ENCODE peak calls at places on chromosomes 2 and 18, in six cellular contexts. One of them, this sample, is unnamed.

GRCh38 chr2:99488587-99488998 is 1.2 kb downstream of the REV1 start:
- DNase-seq in tibial nerve: no peak
- DNase-seq in esophagus squamous epithelium: no peak
- DNase-seq in NB4: peak
- DNase-seq in lower leg skin: no peak
- DNase-seq in GM10248: peak
- DNase-seq in this sample: no peak

GRCh38 chr18:66676699-66677098 is 72.8 kb upstream of the CDH19 start:
- DNase-seq in tibial nerve: no peak
- DNase-seq in esophagus squamous epithelium: no peak
- DNase-seq in NB4: no peak
- DNase-seq in lower leg skin: no peak
- DNase-seq in GM10248: no peak
- DNase-seq in this sample: no peak

GRCh38 chr2:69490486-69490885 is 53.3 kb upstream of the NFU1 start:
- DNase-seq in tibial nerve: no peak
- DNase-seq in esophagus squamous epithelium: no peak
- DNase-seq in NB4: no peak
- DNase-seq in lower leg skin: no peak
- DNase-seq in GM10248: no peak
- DNase-seq in this sample: no peak

GRCh38 chr2:238941262-238941792 is 93.4 kb downstream of the TWIST2 start:
- DNase-seq in tibial nerve: peak
- DNase-seq in esophagus squamous epithelium: no peak
- DNase-seq in NB4: no peak
- DNase-seq in lower leg skin: no peak
- DNase-seq in GM10248: no peak
- DNase-seq in this sample: no peak

GRCh38 chr2:200446612-200447011 is 63.3 kb downstream of the KCTD18 start:
- DNase-seq in tibial nerve: no peak
- DNase-seq in esophagus squamous epithelium: no peak
- DNase-seq in NB4: no peak
- DNase-seq in lower leg skin: no peak
- DNase-seq in GM10248: no peak
- DNase-seq in this sample: no peak

GRCh38 chr18:8882632-8883408 is 177.5 kb downstream of the MTCL1 start:
- DNase-seq in tibial nerve: no peak
- DNase-seq in esophagus squamous epithelium: no peak
- DNase-seq in NB4: peak
- DNase-seq in lower leg skin: no peak
- DNase-seq in GM10248: no peak
- DNase-seq in this sample: no peak

GRCh38 chr2:212721026-212721451 is 182.4 kb upstream of the ERBB4 start:
- DNase-seq in tibial nerve: no peak
- DNase-seq in esophagus squamous epithelium: no peak
- DNase-seq in NB4: no peak
- DNase-seq in lower leg skin: no peak
- DNase-seq in GM10248: no peak
- DNase-seq in this sample: no peak

GRCh38 chr2:113840463-113840975 is 49.4 kb upstream of the ACTR3 start:
- DNase-seq in tibial nerve: no peak
- DNase-seq in esophagus squamous epithelium: no peak
- DNase-seq in NB4: no peak
- DNase-seq in lower leg skin: no peak
- DNase-seq in GM10248: no peak
- DNase-seq in this sample: no peak

GRCh38 chr2:227511239-227511930 is 39.4 kb downstream of the AGFG1 start:
- DNase-seq in tibial nerve: no peak
- DNase-seq in esophagus squamous epithelium: no peak
- DNase-seq in NB4: no peak
- DNase-seq in lower leg skin: no peak
- DNase-seq in GM10248: no peak
- DNase-seq in this sample: no peak

GRCh38 chr2:239926587-239927234 is 98.4 kb downstream of the NDUFA10 start:
- DNase-seq in tibial nerve: no peak
- DNase-seq in esophagus squamous epithelium: no peak
- DNase-seq in NB4: peak
- DNase-seq in lower leg skin: no peak
- DNase-seq in GM10248: no peak
- DNase-seq in this sample: peak

GRCh38 chr2:241579281-241579680 is 20.7 kb downstream of the BOK start:
- DNase-seq in tibial nerve: no peak
- DNase-seq in esophagus squamous epithelium: no peak
- DNase-seq in NB4: no peak
- DNase-seq in lower leg skin: no peak
- DNase-seq in GM10248: no peak
- DNase-seq in this sample: no peak

GRCh38 chr2:215793747-215794595 is 219.4 kb downstream of the MREG start:
- DNase-seq in tibial nerve: peak
- DNase-seq in esophagus squamous epithelium: no peak
- DNase-seq in NB4: peak
- DNase-seq in lower leg skin: peak
- DNase-seq in GM10248: no peak
- DNase-seq in this sample: peak

GRCh38 chr2:27322766-27323591 is at the start of gene MPV17:
- DNase-seq in tibial nerve: peak
- DNase-seq in esophagus squamous epithelium: peak
- DNase-seq in NB4: peak
- DNase-seq in lower leg skin: peak
- DNase-seq in GM10248: peak
- DNase-seq in this sample: peak

GRCh38 chr2:222358876-222359275 is 60.1 kb upstream of the PAX3 start:
- DNase-seq in tibial nerve: peak
- DNase-seq in esophagus squamous epithelium: no peak
- DNase-seq in NB4: peak
- DNase-seq in lower leg skin: peak
- DNase-seq in GM10248: no peak
- DNase-seq in this sample: no peak

GRCh38 chr2:102063948-102064678 is 72.4 kb downstream of the IL1R2 start:
- DNase-seq in tibial nerve: peak
- DNase-seq in esophagus squamous epithelium: peak
- DNase-seq in NB4: peak
- DNase-seq in lower leg skin: peak
- DNase-seq in GM10248: no peak
- DNase-seq in this sample: peak

GRCh38 chr18:3985664-3986063 is 469.4 kb downstream of the DLGAP1 start:
- DNase-seq in tibial nerve: no peak
- DNase-seq in esophagus squamous epithelium: no peak
- DNase-seq in NB4: no peak
- DNase-seq in lower leg skin: no peak
- DNase-seq in GM10248: no peak
- DNase-seq in this sample: no peak

GRCh38 chr18:42131940-42132244 is 176.9 kb downstream of the PIK3C3 start:
- DNase-seq in tibial nerve: no peak
- DNase-seq in esophagus squamous epithelium: no peak
- DNase-seq in NB4: no peak
- DNase-seq in lower leg skin: no peak
- DNase-seq in GM10248: no peak
- DNase-seq in this sample: no peak

GRCh38 chr18:70491734-70492348 is 203.0 kb downstream of the SOCS6 start:
- DNase-seq in tibial nerve: peak
- DNase-seq in esophagus squamous epithelium: no peak
- DNase-seq in NB4: peak
- DNase-seq in lower leg skin: peak
- DNase-seq in GM10248: peak
- DNase-seq in this sample: no peak

GRCh38 chr2:73085691-73086090 is 14.2 kb upstream of the SFXN5 start:
- DNase-seq in tibial nerve: peak
- DNase-seq in esophagus squamous epithelium: peak
- DNase-seq in NB4: peak
- DNase-seq in lower leg skin: peak
- DNase-seq in GM10248: peak
- DNase-seq in this sample: peak

GRCh38 chr18:59571953-59572352 is 125.3 kb downstream of the CCBE1 start:
- DNase-seq in tibial nerve: no peak
- DNase-seq in esophagus squamous epithelium: no peak
- DNase-seq in NB4: no peak
- DNase-seq in lower leg skin: no peak
- DNase-seq in GM10248: no peak
- DNase-seq in this sample: no peak

GRCh38 chr2:224934542-224935188 is 107.6 kb downstream of the DOCK10 start:
- DNase-seq in tibial nerve: no peak
- DNase-seq in esophagus squamous epithelium: no peak
- DNase-seq in NB4: no peak
- DNase-seq in lower leg skin: no peak
- DNase-seq in GM10248: no peak
- DNase-seq in this sample: no peak

GRCh38 chr2:3101704-3102055 is 275.9 kb downstream of the EIPR1 start:
- DNase-seq in tibial nerve: no peak
- DNase-seq in esophagus squamous epithelium: no peak
- DNase-seq in NB4: no peak
- DNase-seq in lower leg skin: no peak
- DNase-seq in GM10248: peak
- DNase-seq in this sample: no peak

GRCh38 chr2:119517433-119517832 is 6.8 kb downstream of the SCTR start:
- DNase-seq in tibial nerve: peak
- DNase-seq in esophagus squamous epithelium: no peak
- DNase-seq in NB4: peak
- DNase-seq in lower leg skin: peak
- DNase-seq in GM10248: peak
- DNase-seq in this sample: no peak

GRCh38 chr18:49722472-49722871 is 90.9 kb downstream of the ACAA2 start:
- DNase-seq in tibial nerve: no peak
- DNase-seq in esophagus squamous epithelium: no peak
- DNase-seq in NB4: no peak
- DNase-seq in lower leg skin: no peak
- DNase-seq in GM10248: no peak
- DNase-seq in this sample: no peak

GRCh38 chr18:8987250-8987649 is 115.2 kb upstream of the NDUFV2 start:
- DNase-seq in tibial nerve: no peak
- DNase-seq in esophagus squamous epithelium: no peak
- DNase-seq in NB4: no peak
- DNase-seq in lower leg skin: no peak
- DNase-seq in GM10248: no peak
- DNase-seq in this sample: no peak

GRCh38 chr2:59604143-59604542 is 949.3 kb downstream of the BCL11A start:
- DNase-seq in tibial nerve: no peak
- DNase-seq in esophagus squamous epithelium: no peak
- DNase-seq in NB4: no peak
- DNase-seq in lower leg skin: no peak
- DNase-seq in GM10248: no peak
- DNase-seq in this sample: no peak

GRCh38 chr2:205675861-205676516 is 6.3 kb upstream of the NRP2 start:
- DNase-seq in tibial nerve: peak
- DNase-seq in esophagus squamous epithelium: no peak
- DNase-seq in NB4: peak
- DNase-seq in lower leg skin: no peak
- DNase-seq in GM10248: no peak
- DNase-seq in this sample: no peak

GRCh38 chr2:190891370-190891769 is 10.7 kb downstream of the GLS start:
- DNase-seq in tibial nerve: no peak
- DNase-seq in esophagus squamous epithelium: no peak
- DNase-seq in NB4: peak
- DNase-seq in lower leg skin: no peak
- DNase-seq in GM10248: peak
- DNase-seq in this sample: no peak

GRCh38 chr2:46294185-46294836 is 2.9 kb upstream of the EPAS1 start:
- DNase-seq in tibial nerve: no peak
- DNase-seq in esophagus squamous epithelium: no peak
- DNase-seq in NB4: peak
- DNase-seq in lower leg skin: no peak
- DNase-seq in GM10248: peak
- DNase-seq in this sample: no peak

GRCh38 chr2:33304032-33304864 is 172.2 kb upstream of the RASGRP3 start:
- DNase-seq in tibial nerve: no peak
- DNase-seq in esophagus squamous epithelium: no peak
- DNase-seq in NB4: no peak
- DNase-seq in lower leg skin: no peak
- DNase-seq in GM10248: no peak
- DNase-seq in this sample: no peak

GRCh38 chr2:159941729-159942128 is 120.7 kb downstream of the PLA2R1 start:
- DNase-seq in tibial nerve: no peak
- DNase-seq in esophagus squamous epithelium: no peak
- DNase-seq in NB4: no peak
- DNase-seq in lower leg skin: no peak
- DNase-seq in GM10248: no peak
- DNase-seq in this sample: no peak

GRCh38 chr2:95316466-95317122 is 19.4 kb downstream of the KCNIP3 start:
- DNase-seq in tibial nerve: no peak
- DNase-seq in esophagus squamous epithelium: no peak
- DNase-seq in NB4: peak
- DNase-seq in lower leg skin: no peak
- DNase-seq in GM10248: no peak
- DNase-seq in this sample: no peak
- TF ChIP-seq CTCF in tibial nerve: no peak
- TF ChIP-seq CTCF in esophagus squamous epithelium: no peak
- TF ChIP-seq CTCF in NB4: no peak
- TF ChIP-seq CTCF in lower leg skin: no peak
- TF ChIP-seq CTCF in GM10248: no peak
- TF ChIP-seq CTCF in this sample: no peak

DNA sequence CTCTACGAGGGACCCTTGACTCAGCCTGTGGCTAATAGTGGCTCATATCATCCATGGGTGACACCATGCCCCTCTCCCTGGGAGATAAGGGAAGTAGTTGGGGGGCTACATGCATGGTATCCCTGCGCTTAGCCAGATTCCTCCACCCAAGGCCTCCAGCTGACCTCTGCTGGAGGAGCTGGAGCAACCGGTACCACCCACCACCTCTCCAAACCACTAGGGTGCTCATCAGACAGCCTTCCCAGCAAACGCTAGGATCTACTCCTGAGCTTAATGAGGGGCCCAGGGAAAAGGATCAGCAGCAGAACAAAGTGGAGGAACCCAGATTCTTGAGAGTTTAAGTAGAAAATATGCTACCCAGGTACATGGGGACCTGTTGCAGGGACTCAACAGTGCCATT is 75.9 kb upstream of the CAPN13 start:
- DNase-seq in tibial nerve: no peak
- DNase-seq in esophagus squamous epithelium: no peak
- DNase-seq in NB4: no peak
- DNase-seq in lower leg skin: no peak
- DNase-seq in GM10248: no peak
- DNase-seq in this sample: no peak
- TF ChIP-seq CTCF in tibial nerve: no peak
- TF ChIP-seq CTCF in esophagus squamous epithelium: no peak
- TF ChIP-seq CTCF in NB4: no peak
- TF ChIP-seq CTCF in lower leg skin: no peak
- TF ChIP-seq CTCF in GM10248: no peak
- TF ChIP-seq CTCF in this sample: no peak

GRCh38 chr2:144071461-144071860 is 448.5 kb downstream of the ZEB2 start:
- DNase-seq in tibial nerve: no peak
- DNase-seq in esophagus squamous epithelium: no peak
- DNase-seq in NB4: no peak
- DNase-seq in lower leg skin: no peak
- DNase-seq in GM10248: no peak
- DNase-seq in this sample: no peak
- TF ChIP-seq CTCF in tibial nerve: no peak
- TF ChIP-seq CTCF in esophagus squamous epithelium: peak
- TF ChIP-seq CTCF in NB4: no peak
- TF ChIP-seq CTCF in lower leg skin: no peak
- TF ChIP-seq CTCF in GM10248: no peak
- TF ChIP-seq CTCF in this sample: no peak

DNA sequence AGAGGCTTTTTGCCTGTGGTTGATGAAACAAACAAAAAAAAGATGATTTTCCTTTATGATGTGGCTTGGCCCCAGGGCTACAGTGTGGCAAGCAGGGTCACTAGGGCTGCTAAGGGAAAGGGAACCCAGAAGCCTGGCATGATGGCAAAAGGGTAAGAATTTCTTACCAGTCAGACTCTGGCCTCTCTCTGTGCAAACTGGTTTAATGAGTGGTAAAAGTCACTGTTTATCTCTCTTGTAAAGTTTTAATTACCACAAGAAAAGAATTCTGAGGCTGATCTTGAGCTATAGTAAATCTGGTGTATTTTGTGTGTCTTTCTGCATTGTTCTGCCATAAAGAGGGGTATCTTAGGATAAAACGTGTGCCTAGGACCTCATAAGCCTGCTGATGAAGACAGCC is 275.4 kb downstream of the STK39 start:
- DNase-seq in tibial nerve: no peak
- DNase-seq in esophagus squamous epithelium: no peak
- DNase-seq in NB4: no peak
- DNase-seq in lower leg skin: no peak
- DNase-seq in GM10248: no peak
- DNase-seq in this sample: no peak
- TF ChIP-seq CTCF in tibial nerve: no peak
- TF ChIP-seq CTCF in esophagus squamous epithelium: no peak
- TF ChIP-seq CTCF in NB4: no peak
- TF ChIP-seq CTCF in lower leg skin: no peak
- TF ChIP-seq CTCF in GM10248: no peak
- TF ChIP-seq CTCF in this sample: no peak